ENCODE peak calls at places on chromosomes 6 and 20, in seven cellular contexts. X, T, Q, H, S, U and M are unnamed samples.

GRCh38 chr6:11278207-11278559 is 45.7 kb upstream of the NEDD9 start:
- DNase-seq in X (no peak), T (no peak), Q (no peak), H (no peak), S (no peak), U (no peak), M (no peak)

GRCh38 chr20:33415948-33416347 is 14.6 kb upstream of the CDK5RAP1 start:
- DNase-seq in X (no peak), T (peak), Q (no peak), H (no peak), S (no peak), U (peak), M (peak)

GRCh38 chr6:122322824-122323223 is 76.6 kb upstream of the HSF2 start:
- DNase-seq in X (no peak), T (peak), Q (no peak), H (no peak), S (no peak), U (no peak), M (peak)

GRCh38 chr6:40183902-40184301 is 249.6 kb upstream of the MOCS1 start:
- DNase-seq in X (no peak), T (no peak), Q (no peak), H (no peak), S (peak), U (no peak), M (no peak)

GRCh38 chr6:157169656-157170055 is 153.7 kb downstream of the TMEM242 start:
- DNase-seq in X (no peak), T (no peak), Q (no peak), H (no peak), S (no peak), U (peak), M (no peak)

GRCh38 chr20:22426772-22427171 is 157.6 kb downstream of the FOXA2 start:
- DNase-seq in X (no peak), T (no peak), Q (no peak), H (no peak), S (no peak), U (no peak), M (no peak)

GRCh38 chr6:40779399-40779798 is 192.2 kb upstream of the LRFN2 start:
- DNase-seq in X (no peak), T (peak), Q (no peak), H (no peak), S (no peak), U (no peak), M (peak)

GRCh38 chr20:3414122-3414521 is 6.7 kb upstream of the DNAAF9 start:
- DNase-seq in X (no peak), T (no peak), Q (no peak), H (no peak), S (no peak), U (no peak), M (no peak)

GRCh38 chr6:21808045-21808470 is 214.5 kb downstream of the SOX4 start:
- DNase-seq in X (no peak), T (peak), Q (peak), H (peak), S (no peak), U (no peak), M (peak)

GRCh38 chr6:10837009-10837691 is 1.2 kb downstream of the MAK start:
- DNase-seq in X (no peak), T (peak), Q (no peak), H (no peak), S (no peak), U (no peak), M (peak)

GRCh38 chr6:76774750-76775396 is 688.4 kb downstream of the HTR1B start:
- DNase-seq in X (no peak), T (peak), Q (no peak), H (peak), S (no peak), U (no peak), M (peak)

GRCh38 chr20:20034486-20034885 is 17.3 kb downstream of the NAA20 start:
- DNase-seq in X (no peak), T (peak), Q (peak), H (no peak), S (no peak), U (no peak), M (no peak)

GRCh38 chr6:42704251-42704936 is 18.0 kb downstream of the PRPH2 start:
- DNase-seq in X (no peak), T (no peak), Q (peak), H (peak), S (no peak), U (peak), M (no peak)

GRCh38 chr6:135833806-135834205 is 17.7 kb upstream of the PDE7B start:
- DNase-seq in X (no peak), T (no peak), Q (no peak), H (no peak), S (no peak), U (no peak), M (no peak)

DNA sequence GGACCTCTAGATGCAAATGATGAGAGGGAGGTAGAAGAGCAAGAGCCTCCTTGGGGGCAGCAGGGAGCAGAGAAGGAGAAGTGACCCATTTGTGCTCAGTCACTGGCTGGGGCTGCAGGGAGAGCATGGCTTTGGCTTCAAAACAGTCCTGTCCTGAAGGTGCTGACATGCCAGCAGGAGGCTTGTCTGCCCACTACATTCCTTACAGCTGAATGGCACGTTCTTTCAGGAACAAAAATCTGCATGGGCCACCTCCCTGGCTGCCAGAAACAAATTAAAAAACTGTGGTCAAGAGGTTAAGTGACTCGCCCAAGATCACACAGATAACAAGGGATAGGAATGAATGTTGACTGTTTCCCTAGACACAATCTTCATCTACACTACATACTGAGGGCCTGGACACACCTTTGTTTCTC is 188.8 kb downstream of the HIVEP2 start:
- DNase-seq in X (no peak), T (peak), Q (no peak), H (no peak), S (no peak), U (no peak), M (peak)
- TF ChIP-seq CTCF in X (no peak), T (peak), Q (no peak), H (no peak), S (no peak), U (no peak), M (no peak)

GRCh38 chr6:12296255-12296573 is 6.1 kb downstream of the EDN1 start:
- DNase-seq in X (peak), T (peak), Q (no peak), H (no peak), S (no peak), U (no peak), M (peak)

GRCh38 chr6:12298995-12299394 is 8.8 kb downstream of the EDN1 start:
- DNase-seq in X (no peak), T (peak), Q (no peak), H (no peak), S (no peak), U (no peak), M (no peak)

GRCh38 chr6:12297363-12298016 is 7.3 kb downstream of the EDN1 start:
- DNase-seq in X (no peak), T (no peak), Q (no peak), H (no peak), S (no peak), U (no peak), M (peak)

GRCh38 chr6:12296604-12297003 is 6.4 kb downstream of the EDN1 start:
- DNase-seq in X (no peak), T (no peak), Q (no peak), H (no peak), S (no peak), U (no peak), M (no peak)

DNA sequence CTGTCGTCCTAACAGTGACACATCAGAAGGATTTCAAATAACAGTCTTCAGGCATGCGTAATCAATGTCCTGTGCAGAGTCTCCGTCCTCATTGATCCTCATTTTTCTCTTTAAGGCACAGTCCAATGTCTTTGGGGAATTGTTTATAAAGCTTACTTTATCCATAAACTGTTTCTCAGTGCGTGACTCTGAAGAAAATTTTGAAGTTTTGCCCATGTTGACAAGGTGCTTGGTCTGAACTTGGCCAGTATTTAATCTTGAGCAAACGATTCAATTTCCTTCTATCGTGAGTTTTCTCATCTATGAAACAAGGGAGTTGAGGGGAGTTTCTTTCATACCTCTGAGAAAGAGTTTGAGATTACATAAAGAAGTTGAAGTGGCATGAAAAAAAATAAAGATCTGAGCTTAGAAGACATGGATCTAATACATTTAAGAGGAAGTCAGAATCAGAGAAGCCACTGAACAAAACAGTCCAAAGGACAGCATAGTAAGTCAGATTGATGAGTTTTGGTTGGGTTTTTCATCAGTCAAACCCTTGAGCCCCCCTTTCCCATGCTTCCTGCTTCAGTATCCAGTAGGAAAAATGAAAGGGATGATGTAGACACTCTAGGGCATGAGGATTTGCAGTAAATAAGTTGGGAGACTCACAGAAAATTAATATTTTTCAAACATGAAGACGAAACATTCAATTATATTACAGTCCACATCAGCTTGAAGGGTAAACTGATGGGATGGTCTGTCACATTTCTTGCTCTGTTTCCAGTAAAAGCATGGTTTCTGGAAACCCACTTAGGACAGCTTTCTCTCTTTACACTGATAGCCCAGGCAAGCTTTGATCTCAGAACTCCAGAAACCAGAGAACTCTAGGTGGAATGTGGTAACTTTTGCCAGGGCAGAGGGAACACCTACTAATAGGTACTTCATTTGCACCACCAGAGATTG is 8.1 kb downstream of the EDN1 start:
- DNase-seq in X (no peak), T (peak), Q (no peak), H (no peak), S (no peak), U (no peak), M (peak)
- H3K4me3 ChIP-seq in X (no peak), T (no peak), Q (no peak), H (no peak), S (no peak), U (no peak), M (no peak)

GRCh38 chr6:57221936-57222683 is at the start of gene RAB23:
- DNase-seq in X (peak), T (peak), Q (peak), H (peak), S (peak), U (peak), M (peak)
- TF ChIP-seq CTCF in X (no peak), T (no peak), Q (peak), H (no peak), S (peak), U (no peak), M (no peak)

DNA sequence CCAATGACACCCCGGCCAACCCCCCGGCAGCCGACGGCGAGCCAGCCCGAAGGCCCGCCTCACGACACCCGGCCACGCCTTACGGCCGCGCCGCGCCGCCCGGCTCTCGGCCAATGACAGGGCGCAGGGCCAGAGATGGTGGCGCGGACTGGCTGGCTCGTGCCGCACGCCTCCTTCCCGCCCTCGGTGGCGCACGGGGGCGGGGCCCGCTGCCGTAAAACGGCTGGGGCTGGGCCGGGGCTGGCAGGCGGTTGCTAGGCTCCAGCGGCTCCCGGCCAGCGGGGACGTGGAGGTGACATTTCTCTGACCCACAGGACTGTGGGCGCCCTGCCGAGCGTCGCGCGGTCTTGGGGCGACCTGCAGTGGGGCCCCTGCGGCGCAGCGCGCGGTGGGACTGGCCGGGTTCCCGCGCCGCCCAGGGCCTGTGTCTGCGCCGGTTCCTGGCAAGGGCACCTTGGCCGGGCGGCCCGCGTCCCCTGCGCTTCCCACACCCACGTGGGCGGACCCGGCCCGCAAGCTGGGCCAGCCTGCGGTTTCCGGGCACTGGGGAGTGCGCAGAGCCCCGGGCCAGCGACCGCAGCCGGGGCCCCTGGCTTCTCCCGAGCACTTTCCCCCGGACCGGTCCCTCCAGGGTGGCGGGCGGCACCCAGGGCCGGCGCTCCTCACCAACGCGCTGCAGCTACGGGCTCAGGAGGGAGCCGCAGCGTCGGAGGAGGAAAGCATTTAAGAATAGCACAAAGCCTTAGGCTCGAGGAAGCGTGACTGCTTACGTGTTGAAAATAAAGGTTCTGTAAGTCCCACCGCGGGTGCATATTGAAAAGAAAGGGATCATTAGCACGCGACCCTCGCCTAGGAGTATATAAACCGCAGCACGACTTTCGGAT is at the start of gene MPC1:
- DNase-seq in X (peak), T (peak), Q (peak), H (peak), S (peak), U (peak), M (peak)
- H3K4me3 ChIP-seq in X (peak), T (peak), Q (peak), H (peak), S (peak), U (peak), M (peak)

GRCh38 chr20:43432498-43432897 is 25.2 kb upstream of the SRSF6 start:
- DNase-seq in X (no peak), T (no peak), Q (no peak), H (no peak), S (no peak), U (no peak), M (no peak)
- TF ChIP-seq CTCF in X (no peak), T (no peak), Q (no peak), H (no peak), S (no peak), U (no peak), M (no peak)

GRCh38 chr20:51800769-51801219 is 1.5 kb downstream of the SALL4 start:
- DNase-seq in X (no peak), T (peak), Q (no peak), H (no peak), S (no peak), U (no peak), M (peak)

GRCh38 chr20:51799586-51799985 is 2.7 kb downstream of the SALL4 start:
- DNase-seq in X (no peak), T (no peak), Q (no peak), H (no peak), S (no peak), U (no peak), M (no peak)

GRCh38 chr20:51802170-51802745 is at the start of gene SALL4:
- DNase-seq in X (no peak), T (no peak), Q (no peak), H (no peak), S (no peak), U (no peak), M (no peak)

GRCh38 chr20:51801220-51801991 is 915 bp downstream of the SALL4 start:
- DNase-seq in X (no peak), T (peak), Q (no peak), H (no peak), S (no peak), U (no peak), M (no peak)

GRCh38 chr20:51800132-51800721 is 2.1 kb downstream of the SALL4 start:
- DNase-seq in X (no peak), T (peak), Q (peak), H (peak), S (no peak), U (no peak), M (peak)
- H3K4me3 ChIP-seq in X (peak), T (peak), Q (no peak), H (no peak), S (peak), U (peak), M (peak)

GRCh38 chr20:44006578-44006977 is 91.9 kb downstream of the TOX2 start:
- DNase-seq in X (no peak), T (no peak), Q (no peak), H (no peak), S (no peak), U (no peak), M (no peak)
- TF ChIP-seq CTCF in X (no peak), T (no peak), Q (no peak), H (no peak), S (no peak), U (no peak), M (no peak)